ENCODE peak calls at places on chromosome 5, in five cellular contexts. O, W, E, N and Z are unnamed samples.

GRCh38 chr5:154049685-154050084 is 10.9 kb downstream of the MFAP3 start:
- DNase-seq in O (no peak), W (no peak), E (no peak), N (no peak), Z (no peak)

GRCh38 chr5:50751064-50751657 is 84.7 kb downstream of the PARP8 start:
- DNase-seq in O (no peak), W (peak; percentile 48), E (peak; percentile 16), N (peak; percentile 56), Z (peak; percentile 53)

GRCh38 chr5:95327211-95327610 is 42.3 kb upstream of the MCTP1 start:
- DNase-seq in O (no peak), W (no peak), E (no peak), N (no peak), Z (no peak)

GRCh38 chr5:157857821-157858526 is 971 bp downstream of the CLINT1 start:
- DNase-seq in O (no peak), W (peak; percentile 7), E (no peak), N (no peak), Z (peak; percentile 59)

GRCh38 chr5:64165160-64165499 is 513 bp upstream of the RNF180 start:
- DNase-seq in O (no peak), W (no peak), E (no peak), N (no peak), Z (no peak)

GRCh38 chr5:81195334-81195929 is 37.7 kb upstream of the CKMT2 start:
- DNase-seq in O (no peak), W (no peak), E (no peak), N (no peak), Z (no peak)

GRCh38 chr5:109878887-109879286 is 189.2 kb downstream of the MAN2A1 start:
- DNase-seq in O (no peak), W (no peak), E (no peak), N (no peak), Z (no peak)

GRCh38 chr5:32711693-32712462 is 757 bp downstream of the NPR3 start:
- DNase-seq in O (peak; percentile 45), W (no peak), E (no peak), N (no peak), Z (peak; percentile 12)

GRCh38 chr5:2700876-2701275 is 50.6 kb downstream of the IRX2 start:
- DNase-seq in O (no peak), W (no peak), E (no peak), N (no peak), Z (no peak)

GRCh38 chr5:133716475-133717183 is 104.3 kb upstream of the FSTL4 start:
- DNase-seq in O (no peak), W (no peak), E (no peak), N (no peak), Z (no peak)

GRCh38 chr5:144697847-144698262 is 527.2 kb downstream of the KCTD16 start:
- DNase-seq in O (no peak), W (peak; percentile 68), E (no peak), N (no peak), Z (no peak)

GRCh38 chr5:140295414-140295813 is 7.5 kb downstream of the PFDN1 start:
- DNase-seq in O (no peak), W (peak; percentile 98), E (no peak), N (no peak), Z (peak; percentile 31)

GRCh38 chr5:156218364-156219158 is 108.4 kb upstream of the SGCD start:
- DNase-seq in O (no peak), W (no peak), E (no peak), N (no peak), Z (no peak)

GRCh38 chr5:156223547-156223946 is 103.4 kb upstream of the SGCD start:
- DNase-seq in O (no peak), W (no peak), E (no peak), N (no peak), Z (no peak)

GRCh38 chr5:156219483-156219882 is 107.5 kb upstream of the SGCD start:
- DNase-seq in O (no peak), W (no peak), E (peak; percentile 46), N (no peak), Z (no peak)
- TF ChIP-seq CTCF in O (no peak), W (no peak), E (no peak), N (no peak), Z (no peak)

GRCh38 chr5:174698156-174698555 is 26.2 kb upstream of the MSX2 start:
- DNase-seq in O (no peak), W (no peak), E (no peak), N (no peak), Z (no peak)
- TF ChIP-seq CTCF in O (no peak), W (no peak), E (no peak), N (no peak), Z (no peak)

GRCh38 chr5:1231354-1231905 is 6.2 kb downstream of the SLC6A18 start:
- DNase-seq in O (peak; percentile 56), W (no peak), E (no peak), N (no peak), Z (no peak)

GRCh38 chr5:1232780-1233179 is 7.6 kb downstream of the SLC6A18 start:
- DNase-seq in O (no peak), W (no peak), E (no peak), N (no peak), Z (no peak)

GRCh38 chr5:1235838-1236237 is 10.7 kb downstream of the SLC6A18 start:
- DNase-seq in O (no peak), W (no peak), E (no peak), N (no peak), Z (no peak)

GRCh38 chr5:1239514-1240251 is 14.5 kb downstream of the SLC6A18 start:
- DNase-seq in O (no peak), W (no peak), E (peak; percentile 93), N (no peak), Z (no peak)

GRCh38 chr5:1235379-1235778 is 10.2 kb downstream of the SLC6A18 start:
- DNase-seq in O (no peak), W (no peak), E (no peak), N (no peak), Z (no peak)
- TF ChIP-seq CTCF in O (no peak), W (no peak), E (no peak), N (peak; percentile 7), Z (no peak)

DNA sequence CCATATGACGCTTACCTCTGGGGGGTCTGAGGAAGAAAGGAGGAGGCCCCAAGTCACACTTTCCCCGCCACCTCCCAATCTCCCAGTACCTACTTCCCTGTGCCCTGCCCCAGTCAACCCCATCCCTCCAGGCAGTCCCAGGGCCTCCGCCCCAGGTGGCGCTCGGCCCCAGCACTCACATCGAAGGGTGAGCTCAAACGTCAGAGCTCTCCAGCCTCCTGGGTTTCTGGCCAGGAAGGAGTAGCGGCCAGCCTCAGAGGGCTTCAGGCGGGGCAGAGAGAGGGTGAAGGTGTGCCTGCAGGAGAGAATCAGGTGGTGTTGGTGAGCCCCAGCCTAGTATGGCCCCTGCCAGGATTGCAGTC is 16.1 kb downstream of the CSF1R start:
- DNase-seq in O (no peak), W (no peak), E (no peak), N (no peak), Z (no peak)
- TF ChIP-seq CTCF in O (no peak), W (no peak), E (no peak), N (no peak), Z (no peak)

DNA sequence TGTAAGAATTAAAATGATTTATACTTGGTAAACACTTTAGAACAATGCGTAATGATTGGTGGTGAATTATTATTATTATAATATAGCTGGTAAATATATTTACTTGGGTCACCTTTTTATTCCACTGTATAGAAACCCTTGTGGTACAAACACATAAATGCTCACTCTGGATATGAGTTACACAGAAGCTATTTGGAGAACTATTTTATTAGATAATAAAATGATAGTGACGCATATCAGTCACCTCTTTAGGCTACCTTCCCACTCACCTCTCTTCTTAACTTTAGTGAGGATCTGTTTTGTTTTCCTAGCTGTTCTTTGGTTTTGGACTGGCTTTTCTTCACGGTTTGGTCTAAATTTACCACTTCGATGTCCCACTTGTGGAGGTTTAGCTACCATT is 537.8 kb upstream of the DAP start:
- DNase-seq in O (no peak), W (no peak), E (no peak), N (no peak), Z (no peak)
- TF ChIP-seq CTCF in O (no peak), W (no peak), E (no peak), N (no peak), Z (no peak)

GRCh38 chr5:101969752-101970151 is 326.3 kb downstream of the SLCO4C1 start:
- DNase-seq in O (no peak), W (no peak), E (no peak), N (no peak), Z (no peak)
- TF ChIP-seq CTCF in O (no peak), W (no peak), E (no peak), N (no peak), Z (no peak)

GRCh38 chr5:177403194-177403825 is 2.8 kb upstream of the PFN3 start:
- DNase-seq in O (peak; percentile 47), W (no peak), E (peak; percentile 33), N (no peak), Z (peak; percentile 71)
- TF ChIP-seq CTCF in O (no peak), W (no peak), E (no peak), N (no peak), Z (no peak)

GRCh38 chr5:983568-983967 is 25.0 kb upstream of the NKD2 start:
- DNase-seq in O (no peak), W (no peak), E (no peak), N (no peak), Z (no peak)

GRCh38 chr5:981466-981865 is 27.1 kb upstream of the NKD2 start:
- DNase-seq in O (no peak), W (no peak), E (no peak), N (no peak), Z (no peak)

GRCh38 chr5:983238-983524 is 25.4 kb upstream of the NKD2 start:
- DNase-seq in O (no peak), W (no peak), E (no peak), N (no peak), Z (no peak)

GRCh38 chr5:980941-981340 is 27.7 kb upstream of the NKD2 start:
- DNase-seq in O (no peak), W (no peak), E (no peak), N (no peak), Z (no peak)

GRCh38 chr5:982377-983237 is 26.0 kb upstream of the NKD2 start:
- DNase-seq in O (peak; percentile 63), W (no peak), E (peak; percentile 75), N (no peak), Z (no peak)
- TF ChIP-seq CTCF in O (peak; percentile 49), W (peak; percentile 31), E (peak; percentile 79), N (no peak), Z (no peak)